ENCODE peak calls at places on chromosome 16, in eight cellular contexts. D is M059J; F is stomach; Q is EL; Z is psoas muscle; R is RWPE1; U is activated T-helper 1 cell treated with anti-CD3 and anti-CD28 coated beads, Interleukin-2, amount 50 U/mL, for 16 hours; C is HFFc6. E is an unnamed sample.

GRCh38 chr16:20612551-20613470 is 36.6 kb upstream of the ACSM2B start:
- DNase-seq in F (peak), Q (no peak), D (peak), R (no peak), U (no peak), Z (peak), C (no peak), E (no peak)

GRCh38 chr16:67923414-67924127 is 8.1 kb downstream of the CTRL start:
- DNase-seq in R (no peak), F (no peak), Q (no peak), D (no peak), C (no peak), Z (no peak), U (no peak), E (no peak)

GRCh38 chr16:85166699-85167588 is 54.7 kb upstream of the CIBAR2 start:
- DNase-seq in R (no peak), F (no peak), Q (no peak), D (no peak), U (no peak), C (no peak), Z (peak), E (no peak)

GRCh38 chr16:1162701-1163566 is 10.0 kb downstream of the CACNA1H start:
- DNase-seq in C (no peak), Q (no peak), Z (no peak), U (no peak), F (no peak), D (no peak), R (no peak), E (no peak)

GRCh38 chr16:30927789-30928378 is 4.5 kb downstream of the FBXL19 start:
- DNase-seq in R (no peak), Q (no peak), D (peak), F (no peak), C (no peak), Z (no peak), U (no peak), E (peak)

GRCh38 chr16:13999071-13999894 is 71.8 kb upstream of the MRTFB start:
- DNase-seq in D (no peak), R (no peak), C (no peak), U (no peak), Z (no peak), F (no peak), Q (no peak), E (no peak)

GRCh38 chr16:89343501-89344291 is 126.2 kb downstream of the ZNF778 start:
- DNase-seq in R (no peak), F (no peak), C (peak), Z (no peak), Q (peak), U (no peak), D (peak), E (peak)

GRCh38 chr16:20181386-20181785 is 107.7 kb upstream of the GPR139 start:
- DNase-seq in Z (no peak), R (no peak), Q (no peak), F (no peak), C (no peak), D (peak), U (no peak), E (no peak)

GRCh38 chr16:72042157-72042660 is 12.1 kb upstream of the HP start:
- DNase-seq in C (no peak), U (no peak), R (no peak), D (peak), Q (no peak), F (no peak), Z (peak), E (no peak)

GRCh38 chr16:73094371-73094770 is 46.4 kb upstream of the ZFHX3 start:
- DNase-seq in Z (no peak), U (no peak), R (no peak), F (no peak), Q (no peak), D (no peak), C (no peak), E (no peak)

GRCh38 chr16:82653550-82654511 is 27.1 kb downstream of the CDH13 start:
- DNase-seq in Q (peak), U (peak), R (peak), C (peak), D (peak), F (no peak), Z (no peak), E (peak)

GRCh38 chr16:56589141-56590039 is at the start of gene MT3:
- DNase-seq in C (no peak), D (peak), Z (peak), U (no peak), F (no peak), Q (peak), R (no peak), E (peak)

GRCh38 chr16:55179858-55180585 is 144.0 kb upstream of the IRX6 start:
- DNase-seq in U (no peak), D (no peak), Z (no peak), F (no peak), Q (no peak), R (no peak), C (no peak), E (no peak)

GRCh38 chr16:14109782-14110727 is 38.9 kb downstream of the MRTFB start:
- DNase-seq in Q (no peak), C (no peak), R (no peak), F (no peak), Z (no peak), U (no peak), D (peak), E (no peak)

GRCh38 chr16:50326835-50327465 is 41.8 kb downstream of the BRD7 start:
- DNase-seq in Z (peak), R (no peak), Q (peak), U (peak), F (no peak), C (no peak), D (no peak), E (peak)

GRCh38 chr16:26905336-26905735 is 161.4 kb upstream of the C16orf82 start:
- DNase-seq in U (no peak), Q (no peak), D (peak), C (no peak), Z (no peak), F (no peak), R (no peak), E (no peak)

GRCh38 chr16:21652451-21652850 is at the start of gene IGSF6:
- DNase-seq in Q (no peak), R (no peak), F (no peak), U (no peak), D (no peak), C (no peak), Z (no peak), E (no peak)

GRCh38 chr16:85979605-85980004 is 80.6 kb downstream of the IRF8 start:
- DNase-seq in Q (no peak), Z (no peak), C (no peak), R (no peak), U (no peak), D (no peak), F (no peak), E (no peak)

GRCh38 chr16:80563807-80564206 is 23.0 kb downstream of the DYNLRB2 start:
- DNase-seq in Q (no peak), Z (no peak), C (no peak), D (no peak), U (no peak), R (no peak), F (no peak), E (no peak)

GRCh38 chr16:84508502-84508901 is 4.0 kb upstream of the MEAK7 start:
- DNase-seq in U (no peak), Q (no peak), F (no peak), Z (no peak), R (no peak), C (no peak), D (no peak), E (no peak)

GRCh38 chr16:86584071-86584685 is 5.8 kb downstream of the FOXL1 start:
- DNase-seq in U (no peak), F (no peak), Q (peak), C (no peak), Z (no peak), R (no peak), D (peak), E (peak)

GRCh38 chr16:78842950-78843349 is 743.5 kb downstream of the WWOX start:
- DNase-seq in C (no peak), D (no peak), Q (no peak), F (no peak), R (no peak), U (no peak), Z (no peak), E (no peak)

GRCh38 chr16:71276589-71277334 is 12.4 kb downstream of the CMTR2 start:
- DNase-seq in R (no peak), D (no peak), F (no peak), C (no peak), Q (no peak), Z (no peak), U (no peak), E (no peak)

GRCh38 chr16:17273142-17273561 is 197.6 kb downstream of the XYLT1 start:
- DNase-seq in R (peak), C (peak), Z (no peak), Q (peak), D (peak), U (peak), F (no peak), E (peak)

GRCh38 chr16:67245189-67245585 is 2.1 kb downstream of the FHOD1 start:
- DNase-seq in R (no peak), U (no peak), Z (peak), F (no peak), D (no peak), C (no peak), Q (no peak), E (no peak)

GRCh38 chr16:12323007-12323699 is 346.6 kb downstream of the SNX29 start:
- DNase-seq in C (no peak), Q (no peak), Z (no peak), U (peak), R (no peak), D (no peak), F (no peak), E (peak)

GRCh38 chr16:79272141-79272577 is 328.4 kb downstream of the MAF start:
- DNase-seq in C (no peak), Z (no peak), Q (no peak), D (no peak), R (no peak), U (peak), F (no peak), E (no peak)

GRCh38 chr16:22727285-22728166 is 86.4 kb upstream of the HS3ST2 start:
- DNase-seq in Z (no peak), Q (no peak), R (no peak), D (no peak), U (no peak), C (no peak), F (no peak), E (no peak)

GRCh38 chr16:81376880-81377279 is 62.1 kb downstream of the GAN start:
- DNase-seq in Z (no peak), F (no peak), C (no peak), R (peak), D (peak), Q (no peak), U (no peak), E (peak)

E was measured in ELR.